ENCODE peak calls at places on chromosomes 7 and 10, in four cellular contexts. D is caudate nucleus, X is left colon, R is RCC 7860. U is an unnamed sample.

GRCh38 chr7:140541513-140542192 is 62.3 kb upstream of the MKRN1 start:
- DNase-seq in R (peak), X (peak), D (no peak), U (peak)

GRCh38 chr7:46839651-46840050 is 742.3 kb downstream of the TNS3 start:
- DNase-seq in D (no peak), R (no peak), X (no peak), U (no peak)

GRCh38 chr10:131435232-131435631 is 123.7 kb upstream of the TCERG1L start:
- DNase-seq in X (no peak), D (no peak), R (no peak), U (no peak)

GRCh38 chr10:114274616-114275453 is 35.8 kb downstream of the VWA2 start:
- DNase-seq in R (no peak), X (no peak), D (no peak), U (no peak)

GRCh38 chr10:117360994-117361667 is 14.1 kb downstream of the PDZD8 start:
- DNase-seq in D (no peak), X (no peak), R (peak), U (peak)

GRCh38 chr10:104339469-104340098 is 1.3 kb upstream of the ITPRIP start:
- DNase-seq in R (peak), X (peak), D (no peak), U (peak)

GRCh38 chr10:66892833-66893232 is 33.0 kb upstream of the LRRTM3 start:
- DNase-seq in D (no peak), R (no peak), X (no peak), U (no peak)

GRCh38 chr7:75072978-75073282 is 672 bp downstream of the RCC1L start:
- DNase-seq in D (no peak), R (peak), X (no peak), U (no peak)

GRCh38 chr7:151117565-151117964 is 31.3 kb downstream of the AGAP3 start:
- DNase-seq in X (no peak), R (no peak), D (no peak), U (no peak)

GRCh38 chr7:55133630-55134392 is 115.0 kb downstream of the EGFR start:
- DNase-seq in R (peak), D (no peak), X (no peak), U (no peak)

GRCh38 chr7:127865466-127865865 is 165.8 kb downstream of the LRRC4 start:
- DNase-seq in R (peak), X (no peak), D (no peak), U (no peak)

GRCh38 chr7:92641921-92642511 is 51.8 kb upstream of the FAM133B start:
- DNase-seq in X (no peak), R (peak), D (no peak), U (no peak)

GRCh38 chr10:93916257-93917063 is 22.7 kb downstream of the SLC35G1 start:
- DNase-seq in R (peak), X (no peak), D (no peak), U (no peak)

GRCh38 chr7:108525327-108525984 is 479 bp downstream of the PNPLA8 start:
- DNase-seq in R (peak), D (no peak), X (no peak), U (no peak)

GRCh38 chr10:126910196-126910595 is 5.0 kb downstream of the DOCK1 start:
- DNase-seq in X (no peak), D (no peak), R (no peak), U (no peak)

GRCh38 chr10:17216217-17216900 is 11.7 kb upstream of the VIM start:
- DNase-seq in X (no peak), D (no peak), R (peak), U (no peak)

GRCh38 chr10:521261-521660 is 168.2 kb downstream of the DIP2C start:
- DNase-seq in D (no peak), X (no peak), R (no peak), U (no peak)

GRCh38 chr10:101840741-101841453 is 2.7 kb downstream of the KCNIP2 start:
- DNase-seq in D (peak), R (peak), X (peak), U (peak)

GRCh38 chr7:115731796-115732471 is 298.6 kb downstream of the TFEC start:
- DNase-seq in R (no peak), D (no peak), X (no peak), U (no peak)

GRCh38 chr10:79102056-79102874 is 33.5 kb downstream of the ZMIZ1 start:
- DNase-seq in X (peak), R (peak), D (peak), U (no peak)

GRCh38 chr7:20408467-20408826 is 77.7 kb downstream of the ITGB8 start:
- DNase-seq in X (no peak), D (no peak), R (no peak), U (no peak)

GRCh38 chr7:40525764-40526163 is 391.0 kb downstream of the SUGCT start:
- DNase-seq in D (no peak), X (no peak), R (no peak), U (no peak)

GRCh38 chr7:95636140-95636539 is 39.8 kb upstream of the PDK4 start:
- DNase-seq in D (no peak), X (no peak), R (peak), U (no peak)

GRCh38 chr7:67738958-67739357 is 742.3 kb downstream of the TYW1 start:
- DNase-seq in D (no peak), R (no peak), X (no peak), U (peak)

GRCh38 chr7:157490465-157490912 is 153.7 kb downstream of the DNAJB6 start:
- DNase-seq in D (no peak), X (no peak), R (peak), U (peak)

GRCh38 chr7:115216652-115217051 is 294.8 kb downstream of the MDFIC start:
- DNase-seq in D (no peak), R (no peak), X (no peak), U (no peak)

GRCh38 chr7:44415510-44415909 is 74.9 kb downstream of the NUDCD3 start:
- DNase-seq in D (no peak), X (no peak), R (peak), U (no peak)

GRCh38 chr7:23471090-23471859 is 984 bp upstream of the IGF2BP3 start:
- DNase-seq in X (peak), D (no peak), R (peak), U (peak)

GRCh38 chr10:80382989-80383388 is 25.4 kb upstream of the PRXL2A start:
- DNase-seq in R (no peak), D (no peak), X (peak), U (peak)

GRCh38 chr7:135508853-135509588 is 881 bp downstream of the CNOT4 start:
- DNase-seq in D (no peak), R (peak), X (no peak), U (peak)

GRCh38 chr10:73625004-73625883 is 16.0 kb downstream of the MYOZ1 start:
- DNase-seq in R (peak), D (no peak), X (peak), U (peak)

GRCh38 chr10:77587424-77587806 is 50.2 kb downstream of the KCNMA1 start:
- DNase-seq in X (no peak), D (no peak), R (no peak), U (no peak)

GRCh38 chr7:16169537-16169936 is 251.8 kb downstream of the CRPPA start:
- DNase-seq in D (no peak), R (no peak), X (no peak), U (no peak)

GRCh38 chr7:54798569-54798968 is 39.6 kb upstream of the SEC61G start:
- DNase-seq in D (no peak), X (no peak), R (no peak), U (no peak)

GRCh38 chr7:15407910-15408309 is 153.9 kb downstream of the AGMO start:
- DNase-seq in R (no peak), X (no peak), D (no peak), U (no peak)

U was measured in RPMI8226.